ENCODE peak calls at places on chromosomes 5 and 9, in seven cellular contexts. Q is psoas muscle, C is MCF 10A, L is RWPE2, B is esophagus muscularis mucosa, U is WTC11, P is fibroblast of mammary gland. T is an unnamed sample.

GRCh38 chr5:109484597-109484996 is 74.8 kb upstream of the PJA2 start:
- DNase-seq in Q (no peak), U (no peak), P (no peak), L (no peak), C (no peak), B (no peak), T (no peak)

GRCh38 chr5:104177651-104178050 is 615.1 kb upstream of the NUDT12 start:
- DNase-seq in B (no peak), P (no peak), U (no peak), C (no peak), L (no peak), Q (no peak), T (no peak)

GRCh38 chr5:170740586-170741205 is 42.8 kb upstream of the GABRP start:
- DNase-seq in U (no peak), C (no peak), P (no peak), L (no peak), Q (no peak), B (peak), T (no peak)

GRCh38 chr5:92309336-92309991 is 926.3 kb upstream of the ARRDC3 start:
- DNase-seq in L (no peak), C (peak), B (no peak), P (peak), U (no peak), Q (no peak), T (no peak)

GRCh38 chr5:75663621-75664285 is 52.5 kb downstream of the ANKDD1B start:
- DNase-seq in L (no peak), U (no peak), Q (no peak), C (no peak), P (no peak), B (no peak), T (no peak)

GRCh38 chr9:15403155-15403554 is 19.5 kb upstream of the SNAPC3 start:
- DNase-seq in L (no peak), B (no peak), U (peak), C (peak), Q (no peak), P (peak), T (no peak)

GRCh38 chr5:141889282-141889871 is 11.2 kb upstream of the PCDH1 start:
- DNase-seq in P (peak), U (no peak), Q (no peak), L (no peak), C (peak), B (no peak), T (no peak)

GRCh38 chr5:44845777-44846176 is 37.0 kb downstream of the MRPS30 start:
- DNase-seq in C (no peak), Q (no peak), U (no peak), P (no peak), B (no peak), L (no peak), T (no peak)

GRCh38 chr5:39352931-39353330 is 11.4 kb downstream of the C9 start:
- DNase-seq in U (no peak), Q (no peak), P (no peak), B (no peak), C (no peak), L (no peak), T (no peak)

GRCh38 chr5:115816226-115817042 is at the start of gene CDO1:
- DNase-seq in P (peak), C (peak), U (peak), L (peak), B (no peak), Q (peak), T (peak)

GRCh38 chr5:111859031-111859430 is 102.0 kb upstream of the NREP start:
- DNase-seq in U (no peak), Q (no peak), B (no peak), P (peak), C (peak), L (no peak), T (no peak)

GRCh38 chr5:111859533-111860270 is 102.7 kb upstream of the NREP start:
- DNase-seq in B (no peak), C (peak), Q (no peak), P (peak), L (no peak), U (no peak), T (no peak)

GRCh38 chr5:111857067-111857466 is 100.1 kb upstream of the NREP start:
- DNase-seq in L (no peak), B (no peak), C (no peak), P (no peak), Q (no peak), U (no peak), T (no peak)

GRCh38 chr5:111855356-111855755 is 98.4 kb upstream of the NREP start:
- DNase-seq in U (no peak), B (no peak), Q (no peak), L (no peak), P (no peak), C (no peak), T (no peak)

DNA sequence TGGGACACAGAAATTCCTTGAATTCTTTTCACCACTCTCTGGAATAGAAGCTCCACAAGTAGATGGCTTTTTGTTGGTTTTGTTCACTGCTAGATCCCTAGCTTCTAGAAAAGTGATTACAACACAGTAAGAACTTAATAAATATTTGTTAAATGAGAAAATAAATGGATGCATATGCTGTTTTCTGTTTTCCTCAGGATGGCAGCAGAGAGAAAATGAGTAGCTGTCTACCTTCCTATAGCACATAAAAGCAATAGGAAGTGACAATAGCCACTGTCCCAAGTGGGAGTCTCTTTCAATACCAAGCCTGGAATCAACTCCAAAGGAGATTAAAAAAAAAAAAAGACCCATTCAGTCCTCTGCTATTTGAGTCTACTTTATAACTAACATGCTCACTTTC is 100.6 kb upstream of the NREP start:
- DNase-seq in Q (no peak), B (no peak), L (no peak), C (no peak), P (peak), U (no peak), T (no peak)
- TF ChIP-seq CTCF in Q (no peak), B (no peak), L (peak), C (no peak), P (peak), U (no peak), T (peak)

DNA sequence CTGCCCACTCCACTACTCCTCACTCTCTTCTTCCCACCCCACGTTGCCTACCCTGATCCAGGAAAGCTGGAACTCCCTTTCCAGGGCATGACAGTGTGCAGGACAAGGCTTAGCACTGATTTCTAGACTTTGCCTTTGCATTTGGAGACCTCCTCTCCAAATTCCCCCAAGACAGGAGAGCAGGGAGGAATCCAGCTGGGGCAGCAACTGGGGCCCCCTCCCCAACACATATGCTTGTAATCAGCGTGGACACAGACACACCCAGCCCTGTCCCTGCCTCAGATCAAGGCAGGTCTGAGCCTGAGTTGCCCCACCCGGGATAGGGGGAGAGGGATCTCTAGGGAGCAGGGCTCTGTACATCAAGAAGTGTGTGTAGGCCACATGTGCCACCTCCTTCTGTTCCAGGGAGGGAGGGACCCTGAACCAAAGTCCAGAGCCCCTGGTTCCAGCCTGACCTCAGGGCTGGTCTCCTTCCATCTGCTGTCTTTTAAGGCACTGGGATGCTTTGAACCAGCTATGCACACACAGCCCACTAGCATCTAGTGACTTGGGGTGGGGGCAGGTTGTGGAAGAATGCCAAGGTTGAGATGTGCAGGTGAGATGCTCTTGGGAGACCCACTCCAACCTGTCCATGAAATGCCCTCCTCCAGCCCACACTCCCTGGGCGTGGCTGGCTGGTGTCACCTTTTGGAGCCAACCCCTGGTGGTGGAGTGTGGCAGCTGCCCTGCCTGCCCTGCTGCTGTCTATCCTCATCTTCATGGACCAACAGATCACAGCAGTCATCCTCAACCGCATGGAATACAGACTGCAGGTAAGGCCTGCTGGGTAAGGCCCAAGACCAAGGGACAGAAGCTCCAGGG is 7.0 kb downstream of the SLC4A9 start:
- DNase-seq in P (no peak), U (no peak), L (no peak), B (no peak), Q (no peak), C (no peak), T (peak)
- TF ChIP-seq CTCF in P (no peak), U (no peak), L (no peak), B (no peak), Q (no peak), C (peak), T (no peak)

DNA sequence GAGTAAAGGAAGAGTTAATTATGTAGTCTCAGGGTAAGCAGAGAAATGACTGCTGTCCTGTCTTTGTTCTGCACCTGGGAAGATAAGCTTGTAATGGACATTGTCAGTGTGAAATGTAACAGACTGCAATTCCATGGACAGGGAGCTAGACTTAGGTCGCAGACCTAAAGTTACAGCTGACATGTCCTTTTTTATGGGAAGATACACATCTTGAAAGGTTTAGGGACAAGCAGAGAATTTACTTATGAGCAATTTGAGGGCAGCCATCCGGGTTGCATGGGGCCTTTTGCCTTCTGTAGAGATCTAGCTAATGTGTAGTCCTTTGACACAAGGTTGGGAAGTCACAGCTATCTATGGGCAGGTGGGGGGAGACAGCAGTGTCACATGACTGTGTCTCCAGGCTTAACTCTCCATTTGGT is 85.7 kb downstream of the SERINC5 start:
- DNase-seq in Q (no peak), L (no peak), C (no peak), U (no peak), B (no peak), P (no peak), T (no peak)
- TF ChIP-seq CTCF in Q (no peak), L (no peak), C (no peak), U (no peak), B (no peak), P (no peak), T (no peak)

GRCh38 chr5:10220253-10220652 is 29.4 kb downstream of the ATPSCKMT start:
- DNase-seq in P (no peak), C (no peak), B (peak), U (peak), L (no peak), Q (no peak), T (no peak)
- TF ChIP-seq CTCF in P (no peak), C (no peak), B (no peak), U (no peak), L (peak), Q (no peak), T (peak)

DNA sequence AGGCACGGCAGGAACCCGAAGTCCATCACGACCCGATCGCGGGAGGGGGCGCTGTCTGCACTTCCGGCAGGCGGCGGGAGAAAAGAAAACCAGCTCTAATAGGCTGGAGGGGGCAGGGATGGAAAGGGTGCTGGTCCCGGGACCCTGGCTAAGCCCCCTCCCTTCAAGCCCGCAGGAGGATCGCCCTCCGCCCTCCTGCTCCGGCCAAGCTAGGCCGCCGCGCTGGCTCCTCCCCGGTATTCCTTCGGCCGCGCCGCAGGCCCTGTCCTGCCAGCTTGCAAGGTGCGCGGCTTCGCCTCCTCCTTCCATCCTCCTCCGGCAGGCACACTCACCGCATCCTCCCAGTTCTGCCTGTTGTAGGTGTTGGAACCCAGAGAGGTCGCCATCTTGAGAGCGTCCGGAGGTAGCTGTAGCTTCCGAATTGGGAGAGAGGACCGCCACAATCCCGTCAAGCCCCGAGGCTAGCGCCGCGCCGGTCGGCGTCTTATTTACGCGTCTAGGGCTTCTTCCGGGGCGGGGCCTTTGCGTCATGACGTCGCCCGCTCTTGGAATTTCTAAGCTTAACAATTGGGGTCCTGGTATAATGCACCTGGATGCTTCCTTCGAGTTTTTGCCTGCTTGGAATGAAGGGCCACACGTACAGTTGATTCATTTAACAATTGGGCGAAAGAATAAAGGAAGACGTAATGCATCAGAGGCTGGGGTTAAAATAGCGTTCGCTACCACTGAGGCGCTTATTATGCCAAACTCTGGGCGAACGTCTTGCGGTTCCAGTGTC is at the start of gene RBM22:
- DNase-seq in Q (peak), L (peak), C (peak), B (peak), P (peak), U (peak), T (peak)
- TF ChIP-seq CTCF in Q (peak), L (peak), C (peak), B (peak), P (peak), U (peak), T (peak)

GRCh38 chr5:42636425-42636824 is 120.2 kb upstream of the CCDC152 start:
- DNase-seq in C (peak), Q (no peak), L (no peak), B (no peak), U (no peak), P (peak), T (no peak)
- TF ChIP-seq CTCF in C (peak), Q (no peak), L (peak), B (peak), U (no peak), P (peak), T (peak)

GRCh38 chr5:9774472-9775079 is 144.4 kb upstream of the TAS2R1 start:
- DNase-seq in L (no peak), C (peak), P (peak), U (peak), Q (no peak), B (no peak), T (no peak)
- TF ChIP-seq CTCF in L (peak), C (no peak), P (peak), U (no peak), Q (no peak), B (no peak), T (peak)

GRCh38 chr5:124527220-124527991 is 219.0 kb downstream of the ZNF608 start:
- DNase-seq in L (no peak), U (no peak), Q (no peak), B (no peak), P (peak), C (peak), T (no peak)

GRCh38 chr5:124516567-124516966 is 229.9 kb downstream of the ZNF608 start:
- DNase-seq in Q (no peak), C (no peak), L (no peak), B (no peak), U (no peak), P (no peak), T (no peak)

GRCh38 chr5:124524552-124525232 is 221.7 kb downstream of the ZNF608 start:
- DNase-seq in Q (no peak), U (no peak), P (no peak), B (no peak), L (no peak), C (no peak), T (no peak)

GRCh38 chr5:124519396-124519795 is 227.0 kb downstream of the ZNF608 start:
- DNase-seq in P (peak), Q (no peak), U (no peak), B (no peak), L (no peak), C (peak), T (no peak)

GRCh38 chr5:124521461-124522230 is 224.8 kb downstream of the ZNF608 start:
- DNase-seq in B (peak), L (no peak), P (no peak), Q (no peak), C (no peak), U (no peak), T (no peak)
- TF ChIP-seq CTCF in B (no peak), L (no peak), P (no peak), Q (no peak), C (no peak), U (no peak), T (no peak)

T was measured in chondrocyte.